ENCODE peak calls at places on chromosomes 4 and X, in ten cellular contexts. W is fibroblast of pulmonary artery; R is AG09309; A is cardiac fibroblast; H is activated CD4-positive, alpha-beta T cell treated with anti-CD3 and anti-CD28 coated beads, Interleukin-2, amount 50 U/mL, for 1 hour; L is suprapubic skin; X is stimulated activated CD4-positive, alpha-beta T cell treated with anti-CD3 and anti-CD28 coated beads, Interleukin-1b, Interleukin-23, amount 100 ng/mL, for 4 hours; U is prostate gland; P is GM12864; J is fibroblast of lung. N is an unnamed sample.

GRCh38 chr4:95908806-95909205 is 68.9 kb downstream of the PDHA2 start:
- DNase-seq in W (no peak), R (no peak), A (no peak), H (no peak), L (no peak), X (no peak), U (no peak), P (no peak), J (no peak), N (no peak)

GRCh38 chr4:41217373-41217772 is 3.0 kb upstream of the APBB2 start:
- DNase-seq in W (no peak), R (no peak), A (no peak), H (no peak), L (no peak), X (no peak), U (no peak), P (no peak), J (no peak), N (no peak)

GRCh38 chrX:18119856-18120255 is 100.8 kb downstream of the BEND2 start:
- DNase-seq in W (no peak), R (no peak), A (no peak), H (peak), L (no peak), X (no peak), U (no peak), P (no peak), J (no peak), N (peak)

GRCh38 chrX:74465424-74465823 is 44.1 kb downstream of the SLC16A2 start:
- DNase-seq in W (peak), R (no peak), A (peak), H (no peak), L (no peak), X (no peak), U (no peak), P (no peak), J (no peak), N (no peak)

GRCh38 chrX:154116514-154116913 is 19.0 kb upstream of the MECP2 start:
- DNase-seq in W (no peak), R (no peak), A (no peak), H (no peak), L (no peak), X (no peak), U (no peak), P (no peak), J (no peak), N (no peak)

GRCh38 chrX:2692221-2693122 is 1.4 kb downstream of the CD99 start:
- DNase-seq in W (peak), R (no peak), A (peak), H (no peak), L (peak), X (no peak), U (no peak), P (no peak), J (peak), N (no peak)

GRCh38 chr4:18695733-18696527 is 674.4 kb upstream of the LCORL start:
- DNase-seq in W (no peak), R (no peak), A (no peak), H (no peak), L (no peak), X (no peak), U (no peak), P (no peak), J (no peak), N (no peak)

GRCh38 chrX:104018126-104018525 is 4.6 kb upstream of the H2BW1 start:
- DNase-seq in W (peak), R (no peak), A (peak), H (no peak), L (no peak), X (no peak), U (no peak), P (no peak), J (peak), N (no peak)

GRCh38 chrX:106696502-106696901 is 30.0 kb upstream of the RNF128 start:
- DNase-seq in W (no peak), R (no peak), A (no peak), H (no peak), L (no peak), X (no peak), U (no peak), P (no peak), J (no peak), N (no peak)

GRCh38 chr4:38466401-38466800 is 197.6 kb upstream of the KLF3 start:
- DNase-seq in W (no peak), R (no peak), A (no peak), H (no peak), L (no peak), X (no peak), U (no peak), P (no peak), J (no peak), N (no peak)

GRCh38 chr4:113979157-113979972 is at the start of gene ARSJ:
- DNase-seq in W (peak), R (peak), A (peak), H (peak), L (no peak), X (peak), U (peak), P (no peak), J (peak), N (no peak)

GRCh38 chrX:17075004-17075403 is 128.5 kb downstream of the REPS2 start:
- DNase-seq in W (no peak), R (no peak), A (no peak), H (no peak), L (no peak), X (no peak), U (no peak), P (no peak), J (no peak), N (no peak)

GRCh38 chr4:2297606-2298517 is 36.0 kb upstream of the MXD4 start:
- DNase-seq in W (no peak), R (no peak), A (no peak), H (no peak), L (peak), X (no peak), U (no peak), P (no peak), J (no peak), N (no peak)

GRCh38 chr4:153722036-153722435 is 37.8 kb downstream of the RNF175 start:
- DNase-seq in W (no peak), R (no peak), A (no peak), H (no peak), L (no peak), X (no peak), U (no peak), P (no peak), J (no peak), N (no peak)

GRCh38 chrX:134718329-134719317 is 60.4 kb upstream of the PLAC1 start:
- DNase-seq in W (peak), R (peak), A (peak), H (no peak), L (no peak), X (no peak), U (peak), P (peak), J (peak), N (no peak)

GRCh38 chr4:150130953-150131352 is 52.7 kb downstream of the DCLK2 start:
- DNase-seq in W (peak), R (peak), A (peak), H (no peak), L (no peak), X (no peak), U (no peak), P (no peak), J (peak), N (no peak)

N was measured in NCI-H1417 treated with DMSO at 0.1 percent for 48 hours.